ENCODE peak calls at places on chromosomes 1 and 21, in eight cellular contexts. G is GM03348; U is stimulated activated CD8-positive, alpha-beta memory T cell treated with anti-CD3 and anti-CD28 coated beads, Interleukin-7, amount 100 ng/mL, for 1 hour; D is NAMALWA; R is effector memory CD8-positive, alpha-beta T cell; J is stomach; H is mesendoderm; F is activated CD8-positive, alpha-beta memory T cell treated with anti-CD3 and anti-CD28 coated beads, Interleukin-2, amount 50 U/mL, for 48 hours. V is an unnamed sample.

GRCh38 chr1:85460555-85461088 is 4.3 kb downstream of the DDAH1 start:
- DNase-seq in H (no peak), J (peak; percentile 74), U (no peak), D (no peak), R (no peak), F (no peak), G (no peak), V (no peak)

GRCh38 chr1:227155004-227155403 is 163.3 kb downstream of the CDC42BPA start:
- DNase-seq in U (no peak), F (no peak), H (no peak), D (no peak), J (no peak), G (no peak), R (no peak), V (no peak)

GRCh38 chr21:44930543-44930981 is 9.3 kb upstream of the SLX9 start:
- DNase-seq in J (no peak), H (no peak), R (peak; percentile 69), D (peak; percentile 34), F (peak; percentile 75), G (peak; percentile 53), U (no peak), V (no peak)

GRCh38 chr1:229005556-229005955 is 265.4 kb upstream of the RAB4A start:
- DNase-seq in D (no peak), R (no peak), H (no peak), G (no peak), F (no peak), J (no peak), U (no peak), V (no peak)

GRCh38 chr1:6948416-6948815 is 163.2 kb downstream of the CAMTA1 start:
- DNase-seq in D (no peak), J (no peak), R (no peak), G (no peak), U (no peak), H (no peak), F (no peak), V (no peak)

GRCh38 chr1:179591592-179592580 is at the start of gene TDRD5:
- DNase-seq in J (peak; percentile 69), R (no peak), H (peak; percentile 52), F (no peak), D (no peak), G (peak; percentile 65), U (no peak), V (no peak)

GRCh38 chr1:160354388-160354985 is 11.3 kb downstream of the NCSTN start:
- DNase-seq in H (peak; percentile 67), U (no peak), J (no peak), G (peak; percentile 48), R (no peak), D (peak; percentile 65), F (no peak), V (no peak)

GRCh38 chr1:36349241-36349671 is 25.8 kb upstream of the EVA1B start:
- DNase-seq in D (peak; percentile 67), G (peak; percentile 29), J (no peak), R (no peak), H (no peak), F (no peak), U (no peak), V (no peak)

GRCh38 chr1:7784492-7785071 is 491 bp downstream of the PER3 start:
- DNase-seq in H (no peak), U (no peak), D (no peak), F (peak; percentile 57), J (no peak), G (no peak), R (no peak), V (no peak)

V was measured in T1000.